ENCODE peak calls at places on chromosomes 7 and 10, in eight cellular contexts. H is spleen, B is choroid plexus epithelial cell, J is AG10803, F is cardiac muscle cell, W is astrocyte of the cerebellum, K is left ventricle myocardium inferior, L is ascending aorta. S is an unnamed sample.

GRCh38 chr7:17530249-17530648 is 231.8 kb downstream of the AHR start:
- DNase-seq in H (no peak), B (peak; percentile 99), J (peak; percentile 80), F (peak; percentile 97), W (peak; percentile 83), K (no peak), L (no peak), S (no peak)

GRCh38 chr10:67657775-67658174 is 38.2 kb downstream of the CTNNA3 start:
- DNase-seq in H (no peak), B (no peak), J (no peak), F (no peak), W (no peak), K (no peak), L (no peak), S (peak; percentile 12)

GRCh38 chr10:14500172-14500765 is 169.5 kb upstream of the FRMD4A start:
- DNase-seq in H (no peak), B (no peak), J (no peak), F (no peak), W (no peak), K (no peak), L (no peak), S (no peak)

GRCh38 chr7:142356166-142356565 is 98.3 kb upstream of the PRSS58 start:
- DNase-seq in H (no peak), B (no peak), J (no peak), F (no peak), W (no peak), K (no peak), L (no peak), S (no peak)

GRCh38 chr7:7157177-7157886 is 25.0 kb upstream of the C1GALT1 start:
- DNase-seq in H (no peak), B (peak; percentile 82), J (peak; percentile 90), F (peak; percentile 63), W (peak; percentile 54), K (no peak), L (no peak), S (peak; percentile 85)

GRCh38 chr7:32616625-32617024 is 121.3 kb downstream of the AVL9 start:
- DNase-seq in H (no peak), B (peak; percentile 65), J (peak; percentile 93), F (peak; percentile 80), W (peak; percentile 75), K (peak; percentile 56), L (no peak), S (no peak)

GRCh38 chr7:80450621-80451308 is 61.1 kb downstream of the GNAT3 start:
- DNase-seq in H (no peak), B (peak; percentile 78), J (peak; percentile 26), F (peak; percentile 13), W (peak; percentile 18), K (no peak), L (no peak), S (no peak)

GRCh38 chr7:7542251-7542835 is 6.7 kb upstream of the COL28A1 start:
- DNase-seq in H (no peak), B (no peak), J (no peak), F (no peak), W (no peak), K (no peak), L (no peak), S (no peak)

GRCh38 chr10:63542835-63543575 is 21.8 kb downstream of the REEP3 start:
- DNase-seq in H (no peak), B (peak; percentile 20), J (peak; percentile 68), F (peak; percentile 33), W (no peak), K (no peak), L (no peak), S (peak; percentile 18)

GRCh38 chr7:44982970-44983369 is 4.2 kb upstream of the MYO1G start:
- DNase-seq in H (peak; percentile 51), B (no peak), J (no peak), F (no peak), W (no peak), K (no peak), L (no peak), S (no peak)

GRCh38 chr10:112958275-112958995 is 8.4 kb downstream of the TCF7L2 start:
- DNase-seq in H (no peak), B (peak; percentile 95), J (peak; percentile 97), F (peak; percentile 87), W (peak; percentile 86), K (no peak), L (no peak), S (no peak)

GRCh38 chr10:123044391-123044790 is 35.6 kb downstream of the ACADSB start:
- DNase-seq in H (no peak), B (peak; percentile 31), J (no peak), F (peak; percentile 6), W (peak; percentile 5), K (no peak), L (no peak), S (no peak)

GRCh38 chr10:60816624-60817023 is 38.3 kb downstream of the CDK1 start:
- DNase-seq in H (no peak), B (peak; percentile 96), J (peak; percentile 90), F (peak; percentile 94), W (peak; percentile 87), K (no peak), L (no peak), S (peak; percentile 75)

GRCh38 chr7:155649588-155649987 is 5.1 kb downstream of the RBM33 start:
- DNase-seq in H (no peak), B (no peak), J (no peak), F (no peak), W (no peak), K (no peak), L (no peak), S (no peak)

GRCh38 chr10:50552771-50553535 is 70.8 kb downstream of the SGMS1 start:
- DNase-seq in H (no peak), B (peak; percentile 50), J (peak; percentile 51), F (peak; percentile 71), W (no peak), K (no peak), L (no peak), S (peak; percentile 48)

GRCh38 chr10:600234-600633 is 89.2 kb downstream of the DIP2C start:
- DNase-seq in H (no peak), B (no peak), J (no peak), F (no peak), W (no peak), K (no peak), L (no peak), S (no peak)

GRCh38 chr10:130463104-130463875 is 327.1 kb downstream of the GLRX3 start:
- DNase-seq in H (no peak), B (no peak), J (no peak), F (no peak), W (no peak), K (no peak), L (no peak), S (no peak)

GRCh38 chr7:44990520-44991023 is 9.4 kb upstream of the CCM2 start:
- DNase-seq in H (peak; percentile 12), B (peak; percentile 55), J (no peak), F (peak; percentile 91), W (peak; percentile 49), K (no peak), L (no peak), S (no peak)

GRCh38 chr10:107473221-107473620 is 308.7 kb upstream of the SORCS1 start:
- DNase-seq in H (no peak), B (no peak), J (no peak), F (no peak), W (no peak), K (no peak), L (no peak), S (no peak)
- TF ChIP-seq CTCF in H (no peak), B (no peak), J (no peak), F (no peak), W (no peak), K (no peak), L (no peak), S (no peak)

GRCh38 chr10:91415816-91416215 is 5.7 kb downstream of the HECTD2 start:
- DNase-seq in H (no peak), B (peak; percentile 31), J (peak; percentile 31), F (no peak), W (peak; percentile 55), K (no peak), L (no peak), S (no peak)

GRCh38 chr10:91420868-91421267 is 10.7 kb downstream of the HECTD2 start:
- DNase-seq in H (no peak), B (peak; percentile 45), J (peak; percentile 18), F (no peak), W (no peak), K (no peak), L (no peak), S (no peak)

GRCh38 chr10:91412688-91413087 is 2.5 kb downstream of the HECTD2 start:
- DNase-seq in H (no peak), B (no peak), J (no peak), F (no peak), W (no peak), K (no peak), L (no peak), S (no peak)

GRCh38 chr10:91418417-91418816 is 8.3 kb downstream of the HECTD2 start:
- DNase-seq in H (no peak), B (no peak), J (no peak), F (no peak), W (no peak), K (no peak), L (no peak), S (no peak)

DNA sequence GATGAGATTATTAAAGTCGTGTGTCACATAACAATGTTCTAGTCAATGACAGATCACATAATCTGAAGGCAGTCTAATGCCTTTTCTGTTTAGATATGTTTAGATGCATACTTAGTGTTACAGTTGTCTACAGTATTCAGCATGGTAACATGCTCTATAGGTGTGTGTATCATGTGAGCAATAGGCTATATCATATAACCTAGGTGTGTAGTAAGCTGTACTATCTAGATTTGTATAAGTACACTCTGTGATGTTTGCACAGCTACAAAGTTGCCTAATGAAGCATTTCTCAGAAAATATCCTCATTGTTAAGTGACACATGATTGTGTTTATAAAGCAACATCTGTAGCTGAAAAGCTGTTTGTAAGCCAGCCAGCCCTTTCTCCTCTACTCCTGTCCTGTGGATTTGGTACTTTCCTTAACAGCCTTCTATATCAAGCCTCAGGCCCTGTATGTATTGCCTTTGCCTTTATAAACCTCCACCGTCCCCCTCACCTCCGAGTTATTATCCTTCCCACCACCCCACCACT is 6.3 kb downstream of the HECTD2 start:
- DNase-seq in H (no peak), B (no peak), J (no peak), F (no peak), W (no peak), K (no peak), L (no peak), S (no peak)
- H3K4me3 ChIP-seq in H (no peak overlapping the region), B (no peak overlapping the region), J (no peak overlapping the region), F (no peak overlapping the region), W (no peak overlapping the region), K (no peak overlapping the region), L (no peak overlapping the region), S (no peak overlapping the region)

DNA sequence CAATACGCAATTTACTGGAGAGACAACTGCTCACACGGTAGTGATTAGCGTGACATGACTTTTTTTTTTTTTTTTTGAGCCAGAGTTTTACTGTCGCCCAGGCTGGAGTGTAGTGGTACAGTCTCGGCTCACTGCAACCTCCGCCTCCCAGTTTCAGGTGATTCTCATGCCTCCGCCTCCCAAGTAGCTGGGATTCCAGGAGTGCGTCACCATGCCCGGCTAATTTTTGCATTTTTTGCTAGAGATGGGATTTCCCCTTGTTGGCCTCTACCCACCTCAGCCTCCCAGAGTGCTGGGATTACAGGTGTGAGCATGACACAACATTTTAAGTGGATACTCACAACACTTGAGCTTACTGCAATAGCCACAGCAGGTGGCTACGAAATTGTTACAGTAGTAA is 11.9 kb downstream of the ARL4A start:
- DNase-seq in H (no peak), B (no peak), J (no peak), F (no peak), W (no peak), K (no peak), L (no peak), S (no peak)
- TF ChIP-seq CTCF in H (no peak), B (no peak), J (no peak), F (no peak), W (no peak), K (no peak), L (no peak), S (no peak)

GRCh38 chr7:39465055-39465929 is 100.9 kb upstream of the YAE1 start:
- DNase-seq in H (no peak), B (peak; percentile 84), J (peak; percentile 67), F (peak; percentile 78), W (peak; percentile 50), K (no peak), L (no peak), S (peak; percentile 74)
- H3K4me3 ChIP-seq in H (no peak overlapping the region), B (no peak overlapping the region), J (no peak overlapping the region), F (no peak overlapping the region), W (no peak overlapping the region), K (no peak overlapping the region), L (peak overlapping the region; percentile 8), S (no peak overlapping the region)

S was measured in GM12865.